ENCODE peak calls at places on chromosomes 16 and 17, in six cellular contexts. E is CD4-positive, alpha-beta T cell; Y is fibroblast of pulmonary artery; O is kidney; G is mesothelial cell of epicardium; B is coronary artery. W is an unnamed sample.

GRCh38 chr17:37475713-37476420 is 13.8 kb upstream of the DUSP14 start:
- DNase-seq in E (no peak), Y (no peak), O (no peak), G (no peak), B (no peak), W (no peak)

GRCh38 chr17:41308251-41308917 is 725 bp downstream of the KRTAP16-1 start:
- DNase-seq in E (peak), Y (no peak), O (peak), G (no peak), B (no peak), W (no peak)

GRCh38 chr16:74726736-74727135 is 26.1 kb upstream of the MLKL start:
- DNase-seq in E (no peak), Y (no peak), O (no peak), G (no peak), B (no peak), W (no peak)

GRCh38 chr16:56311208-56312027 is 113.9 kb downstream of the AMFR start:
- DNase-seq in E (no peak), Y (no peak), O (peak), G (no peak), B (no peak), W (no peak)

GRCh38 chr17:58200024-58200633 is 7.6 kb downstream of the EPX start:
- DNase-seq in E (peak), Y (peak), O (no peak), G (peak), B (no peak), W (peak)

GRCh38 chr16:58418601-58419000 is 26.3 kb downstream of the GINS3 start:
- DNase-seq in E (no peak), Y (peak), O (no peak), G (no peak), B (no peak), W (no peak)

GRCh38 chr17:81885869-81886548 is 5.4 kb downstream of the ALYREF start:
- DNase-seq in E (no peak), Y (no peak), O (peak), G (no peak), B (no peak), W (no peak)

GRCh38 chr16:84582958-84583516 is 34.8 kb downstream of the COTL1 start:
- DNase-seq in E (no peak), Y (no peak), O (no peak), G (no peak), B (no peak), W (no peak)

GRCh38 chr16:81456523-81457325 is 12.1 kb downstream of the CMIP start:
- DNase-seq in E (no peak), Y (no peak), O (no peak), G (no peak), B (no peak), W (no peak)

GRCh38 chr17:59311051-59311468 is 20.4 kb upstream of the YPEL2 start:
- DNase-seq in E (no peak), Y (peak), O (no peak), G (no peak), B (no peak), W (no peak)

GRCh38 chr17:49616546-49617205 is 41.0 kb downstream of the NXPH3 start:
- DNase-seq in E (no peak), Y (peak), O (peak), G (no peak), B (peak), W (no peak)

DNA sequence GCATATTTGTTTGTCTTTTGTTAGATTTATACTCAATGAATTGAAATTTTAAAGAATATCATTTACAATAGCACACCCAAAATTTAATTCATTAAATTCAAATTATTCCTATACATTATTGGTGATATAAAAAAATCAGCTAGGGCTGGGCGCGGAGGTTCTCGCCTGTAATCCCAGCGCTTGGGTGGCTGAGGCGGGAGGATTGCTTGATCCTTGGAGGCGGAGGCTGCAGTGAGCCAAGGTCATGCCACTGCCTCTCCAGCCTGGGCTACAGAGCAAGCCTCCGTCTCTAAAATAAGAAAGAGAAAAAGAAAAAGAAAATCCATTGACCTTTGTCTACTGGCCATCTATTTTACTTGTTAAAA is 4.5 kb upstream of the PRDM7 start:
- DNase-seq in E (no peak), Y (no peak), O (no peak), G (no peak), B (no peak), W (no peak)
- TF ChIP-seq CTCF in E (no peak), Y (no peak), O (no peak), G (no peak), B (no peak), W (no peak)

DNA sequence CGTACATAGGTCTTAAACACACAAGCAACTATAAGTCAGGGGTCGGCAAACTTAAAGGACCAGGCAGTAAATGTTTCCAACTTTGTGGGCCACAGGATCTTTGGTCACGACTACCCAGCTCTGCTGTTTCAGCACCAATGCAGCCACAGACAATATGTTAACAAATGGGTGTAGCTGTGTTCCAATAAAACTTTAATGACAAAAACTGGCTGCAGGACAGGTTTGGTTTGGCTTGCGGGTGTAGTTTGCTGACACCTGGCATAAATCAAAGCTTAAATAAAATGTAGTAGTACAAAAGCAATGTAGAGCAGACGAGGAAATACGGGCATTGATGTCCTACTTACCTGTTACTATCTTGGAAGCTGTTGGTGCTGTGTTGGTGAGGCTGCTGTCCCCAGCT is 84.7 kb downstream of the SLC5A11 start:
- DNase-seq in E (no peak), Y (no peak), O (no peak), G (no peak), B (no peak), W (no peak)
- TF ChIP-seq CTCF in E (no peak), Y (no peak), O (no peak), G (no peak), B (no peak), W (no peak)

GRCh38 chr16:30874821-30875717 is 18.8 kb downstream of the BCL7C start:
- DNase-seq in E (peak), Y (peak), O (peak), G (peak), B (peak), W (peak)
- TF ChIP-seq CTCF in E (no peak), Y (no peak), O (no peak), G (no peak), B (no peak), W (no peak)

GRCh38 chr16:86112178-86112577 is 213.2 kb downstream of the IRF8 start:
- DNase-seq in E (no peak), Y (no peak), O (no peak), G (no peak), B (no peak), W (no peak)
- TF ChIP-seq CTCF in E (no peak), Y (no peak), O (no peak), G (no peak), B (no peak), W (no peak)

GRCh38 chr17:45104029-45104428 is 28.3 kb downstream of the PLCD3 start:
- DNase-seq in E (no peak), Y (no peak), O (no peak), G (no peak), B (no peak), W (no peak)

GRCh38 chr17:45104497-45104896 is 27.8 kb downstream of the PLCD3 start:
- DNase-seq in E (no peak), Y (no peak), O (no peak), G (no peak), B (no peak), W (no peak)

GRCh38 chr17:45106582-45106981 is 25.7 kb downstream of the PLCD3 start:
- DNase-seq in E (no peak), Y (no peak), O (no peak), G (no peak), B (no peak), W (no peak)

GRCh38 chr17:45106101-45106500 is 26.2 kb downstream of the PLCD3 start:
- DNase-seq in E (no peak), Y (no peak), O (peak), G (no peak), B (no peak), W (no peak)

DNA sequence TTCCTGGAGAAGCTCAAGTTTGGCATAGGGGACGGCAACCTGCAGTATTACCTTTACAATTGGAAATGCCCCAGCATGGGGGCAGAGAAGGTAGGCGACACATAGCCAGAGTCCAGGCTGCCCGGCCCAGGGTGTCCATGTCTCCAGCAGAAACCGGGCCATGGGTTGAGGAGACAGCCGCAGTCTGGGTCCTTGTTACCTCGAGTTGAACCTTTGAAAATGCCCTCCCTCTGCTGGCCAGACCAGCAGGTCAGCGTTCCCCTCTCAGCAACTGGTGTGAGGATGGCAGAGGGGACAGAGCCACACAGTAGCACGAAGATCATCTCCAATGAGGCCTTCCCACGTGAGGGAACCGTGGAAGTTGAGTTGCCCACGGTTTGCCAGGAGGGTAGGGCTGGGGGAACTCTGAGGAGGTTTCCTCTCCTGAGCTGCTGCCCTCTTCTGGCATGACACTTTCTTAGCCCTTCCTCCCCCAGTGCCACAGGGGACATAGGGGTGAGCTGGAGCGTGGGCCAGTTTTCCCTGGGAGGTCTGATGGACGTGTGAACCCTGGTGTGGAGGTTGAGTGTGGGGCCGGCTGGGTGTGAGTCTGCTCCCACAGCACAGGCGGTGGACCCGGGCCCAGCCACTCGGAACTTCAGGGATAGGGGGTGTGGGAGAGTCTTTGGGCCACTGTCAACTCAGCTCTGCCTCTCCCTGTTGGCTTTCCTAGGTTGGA is 27.2 kb downstream of the PLCD3 start:
- DNase-seq in E (no peak), Y (no peak), O (peak), G (no peak), B (no peak), W (no peak)
- TF ChIP-seq CTCF in E (no peak), Y (peak), O (no peak), G (no peak), B (no peak), W (no peak)

DNA sequence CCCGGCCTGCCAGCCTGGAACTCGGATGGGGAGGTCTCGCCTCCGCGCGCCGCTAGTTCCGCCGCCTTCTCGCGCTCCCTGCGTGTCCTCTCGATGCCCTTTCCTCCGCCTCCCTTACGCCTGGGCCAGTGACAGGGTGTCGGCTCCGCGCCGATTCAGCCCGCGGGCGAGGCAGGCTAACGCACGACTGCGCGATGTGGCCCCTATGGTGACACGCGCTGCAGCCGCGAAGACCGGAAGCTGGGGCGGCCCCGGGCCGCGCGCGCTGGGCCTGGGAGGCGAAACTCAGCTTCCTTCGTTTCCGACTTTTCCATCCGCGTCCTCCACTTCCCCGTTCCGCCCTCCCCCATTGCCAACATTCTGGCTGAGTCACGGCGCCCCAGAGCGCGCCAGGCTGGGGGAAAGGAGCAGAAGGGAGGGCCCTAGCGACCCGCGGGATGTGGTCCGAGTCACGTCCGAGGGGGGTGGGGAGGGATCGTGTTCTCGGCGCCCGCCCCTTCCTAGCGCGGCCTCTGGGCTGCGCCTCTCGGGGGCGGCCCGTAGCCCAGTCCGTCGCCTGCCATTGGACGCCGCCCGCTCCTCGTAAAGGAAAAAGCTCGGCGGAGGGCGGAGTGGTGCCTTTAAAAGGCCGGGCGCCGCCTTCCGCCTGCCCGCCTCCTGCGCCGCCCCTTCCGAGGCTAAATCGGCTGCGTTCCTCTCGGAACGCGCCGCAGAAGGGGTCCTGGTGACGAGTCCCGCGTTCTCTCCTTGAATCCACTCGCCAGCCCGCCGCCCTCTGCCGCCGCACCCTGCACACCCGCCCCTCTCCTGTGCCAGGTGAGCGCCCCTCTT is at the start of gene ALDOA:
- DNase-seq in E (peak), Y (peak), O (peak), G (peak), B (peak), W (peak)
- TF ChIP-seq CTCF in E (no peak), Y (no peak), O (peak), G (no peak), B (no peak), W (no peak)

GRCh38 chr16:1057252-1057932 is 15.2 kb upstream of the SSTR5 start:
- DNase-seq in E (peak), Y (peak), O (no peak), G (peak), B (no peak), W (peak)
- TF ChIP-seq CTCF in E (peak), Y (peak), O (peak), G (peak), B (peak), W (peak)

GRCh38 chr17:38693700-38694329 is 11.3 kb upstream of the MLLT6 start:
- DNase-seq in E (no peak), Y (peak), O (peak), G (no peak), B (peak), W (no peak)
- TF ChIP-seq CTCF in E (no peak), Y (no peak), O (no peak), G (no peak), B (no peak), W (no peak)

DNA sequence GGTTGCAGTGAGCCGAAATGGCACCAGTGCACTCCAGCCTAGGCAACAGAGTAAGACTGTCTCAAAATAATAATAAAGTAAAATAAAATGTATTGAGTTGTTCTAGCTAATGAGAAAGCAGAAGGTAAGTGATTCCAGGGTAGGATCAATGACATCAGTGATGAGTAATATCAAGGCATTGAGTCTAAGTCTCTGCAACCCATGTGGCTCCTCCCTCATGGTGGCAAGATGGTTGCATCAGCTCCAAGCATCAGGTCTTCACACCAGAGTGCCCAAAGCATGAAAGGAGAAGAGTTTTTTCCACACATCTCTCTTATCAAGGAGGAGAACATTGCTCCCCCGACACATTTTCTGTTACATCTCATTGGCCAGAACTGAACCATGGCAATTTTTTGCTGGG is 34.8 kb upstream of the GAS7 start:
- DNase-seq in E (no peak), Y (no peak), O (no peak), G (no peak), B (no peak), W (no peak)
- TF ChIP-seq CTCF in E (no peak), Y (no peak), O (no peak), G (no peak), B (no peak), W (no peak)